ENCODE peak calls at places on chromosomes 1 and 21, in seven cellular contexts. Y is endothelial cell; J is neural crest cell; F is stimulated activated CD4-positive, alpha-beta T cell treated with anti-CD3 and anti-CD28 coated beads, Interleukin-4, amount 100 ng/mL, for 24 hours; L is activated CD4-positive, alpha-beta T cell treated with anti-CD3 and anti-CD28 coated beads, Interleukin-2, amount 10 ng/mL, durations not matched to agents 7 days and 5 days; S is left ventricle myocardium superior; H is NCI-H187. E is an unnamed sample.

GRCh38 chr1:109312246-109312645 is 5.4 kb upstream of the MYBPHL start:
- DNase-seq in Y (no peak), J (no peak), F (no peak), L (no peak), S (no peak), H (no peak), E (no peak)

GRCh38 chr1:201054030-201054635 is 30.6 kb upstream of the KIF21B start:
- DNase-seq in Y (no peak), J (no peak), F (no peak), L (no peak), S (no peak), H (no peak), E (no peak)

GRCh38 chr1:155984341-155984740 is 6.0 kb upstream of the ARHGEF2 start:
- DNase-seq in Y (no peak), J (no peak), F (no peak), L (no peak), S (no peak), H (peak), E (no peak)

GRCh38 chr1:176515310-176515709 is 52.3 kb downstream of the PAPPA2 start:
- DNase-seq in Y (no peak), J (no peak), F (no peak), L (no peak), S (no peak), H (no peak), E (no peak)

GRCh38 chr21:41370840-41371697 is 9.2 kb downstream of the MX2 start:
- DNase-seq in Y (no peak), J (no peak), F (no peak), L (no peak), S (no peak), H (no peak), E (no peak)

GRCh38 chr21:21029159-21029558 is 30.9 kb downstream of the NCAM2 start:
- DNase-seq in Y (no peak), J (no peak), F (no peak), L (no peak), S (no peak), H (no peak), E (peak)

GRCh38 chr1:12019858-12020509 is 686 bp downstream of the MIIP start:
- DNase-seq in Y (no peak), J (no peak), F (no peak), L (peak), S (no peak), H (no peak), E (no peak)

GRCh38 chr1:158150512-158150911 is 30.2 kb upstream of the CD1D start:
- DNase-seq in Y (no peak), J (no peak), F (no peak), L (no peak), S (no peak), H (no peak), E (no peak)

GRCh38 chr1:942864-943533 is 16.1 kb downstream of the NOC2L start:
- DNase-seq in Y (no peak), J (no peak), F (no peak), L (no peak), S (peak), H (no peak), E (no peak)

GRCh38 chr1:182610606-182611194 is 6.5 kb upstream of the RGS16 start:
- DNase-seq in Y (no peak), J (no peak), F (no peak), L (no peak), S (no peak), H (no peak), E (no peak)

GRCh38 chr1:4935807-4936206 is 281.4 kb downstream of the AJAP1 start:
- DNase-seq in Y (no peak), J (peak), F (no peak), L (no peak), S (no peak), H (no peak), E (no peak)

E was measured in HAP-1.